ENCODE peak calls at places on chromosome 22, in nine cellular contexts. One of them, this sample, is unnamed.

GRCh38 chr22:32515074-32515473 is 40.5 kb downstream of the FBXO7 start:
- DNase-seq in neural progenitor cell: no peak
- DNase-seq in lower lobe of right lung: no peak
- DNase-seq in cardiac muscle cell: no peak
- DNase-seq in CD4-positive, CD25-positive, alpha-beta regulatory T cell: no peak
- DNase-seq in AG04450: no peak
- DNase-seq in esophagus squamous epithelium: no peak
- DNase-seq in uterus: no peak
- DNase-seq in mucosa of descending colon: no peak
- DNase-seq in this sample: no peak

GRCh38 chr22:27492566-27493201 is 308.9 kb downstream of the MN1 start:
- DNase-seq in neural progenitor cell: no peak
- DNase-seq in mucosa of descending colon: no peak
- DNase-seq in AG04450: no peak
- DNase-seq in CD4-positive, CD25-positive, alpha-beta regulatory T cell: no peak
- DNase-seq in lower lobe of right lung: no peak
- DNase-seq in cardiac muscle cell: no peak
- DNase-seq in uterus: no peak
- DNase-seq in esophagus squamous epithelium: no peak
- DNase-seq in this sample: no peak

GRCh38 chr22:31732089-31732829 is 17.7 kb downstream of the PRR14L start:
- DNase-seq in CD4-positive, CD25-positive, alpha-beta regulatory T cell: no peak
- DNase-seq in mucosa of descending colon: no peak
- DNase-seq in AG04450: no peak
- DNase-seq in cardiac muscle cell: no peak
- DNase-seq in neural progenitor cell: no peak
- DNase-seq in esophagus squamous epithelium: no peak
- DNase-seq in uterus: no peak
- DNase-seq in lower lobe of right lung: no peak
- DNase-seq in this sample: no peak

GRCh38 chr22:31953251-31953650 is 8.9 kb downstream of the YWHAH start:
- DNase-seq in neural progenitor cell: no peak
- DNase-seq in AG04450: no peak
- DNase-seq in cardiac muscle cell: no peak
- DNase-seq in lower lobe of right lung: no peak
- DNase-seq in uterus: no peak
- DNase-seq in esophagus squamous epithelium: no peak
- DNase-seq in CD4-positive, CD25-positive, alpha-beta regulatory T cell: no peak
- DNase-seq in mucosa of descending colon: no peak
- DNase-seq in this sample: no peak

GRCh38 chr22:48871176-48871840 is 956.4 kb downstream of the BRD1 start:
- DNase-seq in uterus: no peak
- DNase-seq in cardiac muscle cell: no peak
- DNase-seq in neural progenitor cell: no peak
- DNase-seq in esophagus squamous epithelium: no peak
- DNase-seq in lower lobe of right lung: peak; percentile 18
- DNase-seq in mucosa of descending colon: peak; percentile 29
- DNase-seq in CD4-positive, CD25-positive, alpha-beta regulatory T cell: no peak
- DNase-seq in AG04450: no peak
- DNase-seq in this sample: no peak

GRCh38 chr22:43346521-43346929 is 3.4 kb upstream of the SCUBE1 start:
- DNase-seq in cardiac muscle cell: peak; percentile 73
- DNase-seq in lower lobe of right lung: peak; percentile 75
- DNase-seq in AG04450: no peak
- DNase-seq in CD4-positive, CD25-positive, alpha-beta regulatory T cell: peak; percentile 35
- DNase-seq in neural progenitor cell: peak; percentile 78
- DNase-seq in esophagus squamous epithelium: no peak
- DNase-seq in mucosa of descending colon: no peak
- DNase-seq in uterus: peak; percentile 51
- DNase-seq in this sample: peak; percentile 37

GRCh38 chr22:25067851-25068421 is 115.4 kb downstream of the KIAA1671 start:
- DNase-seq in cardiac muscle cell: no peak
- DNase-seq in uterus: no peak
- DNase-seq in neural progenitor cell: no peak
- DNase-seq in AG04450: no peak
- DNase-seq in esophagus squamous epithelium: no peak
- DNase-seq in CD4-positive, CD25-positive, alpha-beta regulatory T cell: peak; percentile 69
- DNase-seq in mucosa of descending colon: peak; percentile 81
- DNase-seq in lower lobe of right lung: peak; percentile 52
- DNase-seq in this sample: no peak

GRCh38 chr22:28710889-28711285 is 30.7 kb downstream of the CHEK2 start:
- DNase-seq in AG04450: no peak
- DNase-seq in CD4-positive, CD25-positive, alpha-beta regulatory T cell: no peak
- DNase-seq in uterus: no peak
- DNase-seq in esophagus squamous epithelium: no peak
- DNase-seq in cardiac muscle cell: no peak
- DNase-seq in lower lobe of right lung: no peak
- DNase-seq in neural progenitor cell: no peak
- DNase-seq in mucosa of descending colon: no peak
- DNase-seq in this sample: no peak

GRCh38 chr22:29871684-29872083 is 11.3 kb upstream of the MTMR3 start:
- DNase-seq in esophagus squamous epithelium: no peak
- DNase-seq in AG04450: no peak
- DNase-seq in cardiac muscle cell: no peak
- DNase-seq in neural progenitor cell: peak; percentile 46
- DNase-seq in CD4-positive, CD25-positive, alpha-beta regulatory T cell: no peak
- DNase-seq in lower lobe of right lung: no peak
- DNase-seq in uterus: peak; percentile 46
- DNase-seq in mucosa of descending colon: no peak
- DNase-seq in this sample: no peak

GRCh38 chr22:37623075-37624016 is 14.7 kb downstream of the GGA1 start:
- DNase-seq in lower lobe of right lung: peak; percentile 83
- DNase-seq in uterus: peak; percentile 70
- DNase-seq in CD4-positive, CD25-positive, alpha-beta regulatory T cell: peak; percentile 67
- DNase-seq in AG04450: no peak
- DNase-seq in cardiac muscle cell: peak; percentile 78
- DNase-seq in mucosa of descending colon: peak; percentile 80
- DNase-seq in neural progenitor cell: peak; percentile 86
- DNase-seq in esophagus squamous epithelium: no peak
- DNase-seq in this sample: peak; percentile 57

GRCh38 chr22:46454910-46455269 is 82.5 kb downstream of the CELSR1 start:
- DNase-seq in lower lobe of right lung: no peak
- DNase-seq in esophagus squamous epithelium: no peak
- DNase-seq in mucosa of descending colon: peak; percentile 15
- DNase-seq in CD4-positive, CD25-positive, alpha-beta regulatory T cell: no peak
- DNase-seq in neural progenitor cell: no peak
- DNase-seq in AG04450: no peak
- DNase-seq in cardiac muscle cell: no peak
- DNase-seq in uterus: no peak
- DNase-seq in this sample: peak; percentile 40

GRCh38 chr22:32206774-32207758 is 2.2 kb upstream of the RFPL2 start:
- DNase-seq in neural progenitor cell: peak; percentile 46
- DNase-seq in uterus: no peak
- DNase-seq in esophagus squamous epithelium: no peak
- DNase-seq in mucosa of descending colon: peak; percentile 54
- DNase-seq in CD4-positive, CD25-positive, alpha-beta regulatory T cell: no peak
- DNase-seq in AG04450: no peak
- DNase-seq in lower lobe of right lung: no peak
- DNase-seq in cardiac muscle cell: peak; percentile 25
- DNase-seq in this sample: peak; percentile 6

GRCh38 chr22:47822459-47822858 is 1060.0 kb downstream of the TBC1D22A start:
- DNase-seq in AG04450: no peak
- DNase-seq in lower lobe of right lung: no peak
- DNase-seq in mucosa of descending colon: no peak
- DNase-seq in neural progenitor cell: no peak
- DNase-seq in cardiac muscle cell: no peak
- DNase-seq in CD4-positive, CD25-positive, alpha-beta regulatory T cell: no peak
- DNase-seq in esophagus squamous epithelium: no peak
- DNase-seq in uterus: no peak
- DNase-seq in this sample: no peak

DNA sequence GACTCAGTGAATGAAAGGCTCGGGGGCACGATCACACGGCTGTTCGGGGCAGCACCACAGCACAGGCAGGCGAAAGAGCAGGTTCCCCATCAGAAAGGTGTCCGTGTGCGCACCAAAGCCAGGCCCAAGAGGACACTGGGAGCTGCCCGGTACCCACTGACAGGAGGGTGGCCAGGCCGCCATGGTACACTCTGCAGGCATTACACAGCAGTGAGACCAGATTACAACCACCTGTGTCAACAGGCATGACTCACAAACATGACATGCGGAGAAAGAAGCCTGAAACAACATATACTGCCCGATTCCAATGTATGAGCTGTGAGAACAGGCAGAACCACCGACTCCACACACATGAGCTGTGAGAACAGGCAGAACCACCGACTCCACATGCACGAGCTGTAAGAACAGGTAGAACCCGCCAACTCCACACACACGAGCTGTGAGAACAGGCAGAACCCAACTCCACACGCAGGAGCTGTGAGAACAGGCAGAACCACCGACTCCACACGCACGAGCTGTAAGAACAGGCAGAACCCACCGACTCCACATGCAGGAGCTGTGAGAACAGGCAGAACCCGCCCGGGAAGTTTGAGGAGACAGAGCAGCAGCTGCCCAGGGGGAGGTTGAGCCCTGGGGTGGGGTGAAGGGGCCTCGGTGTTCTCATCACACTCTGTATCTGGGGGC is 32.6 kb downstream of the KIAA0930 start:
- DNase-seq in neural progenitor cell: no peak
- DNase-seq in uterus: no peak
- DNase-seq in AG04450: peak; percentile 76
- DNase-seq in cardiac muscle cell: no peak
- DNase-seq in esophagus squamous epithelium: no peak
- DNase-seq in CD4-positive, CD25-positive, alpha-beta regulatory T cell: no peak
- DNase-seq in lower lobe of right lung: no peak
- DNase-seq in mucosa of descending colon: no peak
- DNase-seq in this sample: no peak
- H3K4me3 ChIP-seq in neural progenitor cell: no peak overlapping the region
- H3K4me3 ChIP-seq in uterus: no peak overlapping the region
- H3K4me3 ChIP-seq in AG04450: no peak overlapping the region
- H3K4me3 ChIP-seq in cardiac muscle cell: no peak overlapping the region
- H3K4me3 ChIP-seq in esophagus squamous epithelium: no peak overlapping the region
- H3K4me3 ChIP-seq in CD4-positive, CD25-positive, alpha-beta regulatory T cell: no peak overlapping the region
- H3K4me3 ChIP-seq in lower lobe of right lung: no peak overlapping the region
- H3K4me3 ChIP-seq in mucosa of descending colon: no peak overlapping the region
- H3K4me3 ChIP-seq in this sample: no peak overlapping the region

GRCh38 chr22:39279170-39279850 is 34.5 kb upstream of the PDGFB start:
- DNase-seq in AG04450: no peak
- DNase-seq in uterus: no peak
- DNase-seq in mucosa of descending colon: no peak
- DNase-seq in CD4-positive, CD25-positive, alpha-beta regulatory T cell: no peak
- DNase-seq in neural progenitor cell: no peak
- DNase-seq in cardiac muscle cell: no peak
- DNase-seq in lower lobe of right lung: no peak
- DNase-seq in esophagus squamous epithelium: no peak
- DNase-seq in this sample: no peak

GRCh38 chr22:39275814-39276443 is 31.1 kb upstream of the PDGFB start:
- DNase-seq in cardiac muscle cell: no peak
- DNase-seq in uterus: no peak
- DNase-seq in lower lobe of right lung: no peak
- DNase-seq in neural progenitor cell: no peak
- DNase-seq in AG04450: no peak
- DNase-seq in esophagus squamous epithelium: no peak
- DNase-seq in mucosa of descending colon: no peak
- DNase-seq in CD4-positive, CD25-positive, alpha-beta regulatory T cell: no peak
- DNase-seq in this sample: no peak

GRCh38 chr22:39276461-39277134 is 31.8 kb upstream of the PDGFB start:
- DNase-seq in uterus: no peak
- DNase-seq in neural progenitor cell: no peak
- DNase-seq in AG04450: no peak
- DNase-seq in CD4-positive, CD25-positive, alpha-beta regulatory T cell: no peak
- DNase-seq in mucosa of descending colon: no peak
- DNase-seq in esophagus squamous epithelium: no peak
- DNase-seq in cardiac muscle cell: no peak
- DNase-seq in lower lobe of right lung: no peak
- DNase-seq in this sample: no peak

GRCh38 chr22:39278040-39278439 is 33.3 kb upstream of the PDGFB start:
- DNase-seq in CD4-positive, CD25-positive, alpha-beta regulatory T cell: no peak
- DNase-seq in uterus: no peak
- DNase-seq in neural progenitor cell: no peak
- DNase-seq in lower lobe of right lung: no peak
- DNase-seq in AG04450: no peak
- DNase-seq in cardiac muscle cell: no peak
- DNase-seq in mucosa of descending colon: no peak
- DNase-seq in esophagus squamous epithelium: no peak
- DNase-seq in this sample: no peak

DNA sequence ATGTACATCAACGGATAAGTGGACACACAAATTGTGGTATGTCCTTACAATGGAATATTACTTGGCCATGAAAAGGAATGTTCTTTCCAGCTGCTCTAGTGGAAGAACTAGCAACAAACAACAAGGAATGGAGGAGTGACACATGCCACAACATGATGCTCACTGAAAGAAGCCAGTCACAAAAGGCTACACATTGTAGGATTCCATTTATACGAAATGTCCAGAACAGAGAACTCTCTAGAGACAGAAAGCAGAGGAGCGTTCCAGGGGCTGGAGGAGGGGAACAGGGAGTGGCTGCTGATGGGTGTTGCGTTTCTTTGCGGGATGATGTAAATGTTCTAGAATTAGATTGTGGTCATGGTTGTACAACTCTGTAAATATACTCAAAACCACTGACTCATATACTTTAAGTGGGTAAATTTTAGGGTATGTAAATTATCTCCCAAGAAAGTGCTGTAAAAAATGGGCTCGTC is 32.4 kb upstream of the PDGFB start:
- DNase-seq in lower lobe of right lung: no peak
- DNase-seq in cardiac muscle cell: no peak
- DNase-seq in uterus: no peak
- DNase-seq in neural progenitor cell: no peak
- DNase-seq in esophagus squamous epithelium: no peak
- DNase-seq in CD4-positive, CD25-positive, alpha-beta regulatory T cell: no peak
- DNase-seq in AG04450: peak; percentile 74
- DNase-seq in mucosa of descending colon: no peak
- DNase-seq in this sample: no peak
- H3K4me3 ChIP-seq in lower lobe of right lung: no peak overlapping the region
- H3K4me3 ChIP-seq in cardiac muscle cell: no peak overlapping the region
- H3K4me3 ChIP-seq in uterus: no peak overlapping the region
- H3K4me3 ChIP-seq in neural progenitor cell: no peak overlapping the region
- H3K4me3 ChIP-seq in esophagus squamous epithelium: no peak overlapping the region
- H3K4me3 ChIP-seq in CD4-positive, CD25-positive, alpha-beta regulatory T cell: no peak overlapping the region
- H3K4me3 ChIP-seq in AG04450: no peak overlapping the region
- H3K4me3 ChIP-seq in mucosa of descending colon: no peak overlapping the region
- H3K4me3 ChIP-seq in this sample: no peak overlapping the region

GRCh38 chr22:50114221-50114981 is 24.6 kb downstream of the MOV10L1 start:
- DNase-seq in esophagus squamous epithelium: no peak
- DNase-seq in neural progenitor cell: peak; percentile 21
- DNase-seq in lower lobe of right lung: peak; percentile 78
- DNase-seq in mucosa of descending colon: no peak
- DNase-seq in AG04450: peak; percentile 39
- DNase-seq in uterus: no peak
- DNase-seq in CD4-positive, CD25-positive, alpha-beta regulatory T cell: no peak
- DNase-seq in cardiac muscle cell: peak; percentile 31
- DNase-seq in this sample: no peak
- H3K4me3 ChIP-seq in esophagus squamous epithelium: peak overlapping the region; percentile 7
- H3K4me3 ChIP-seq in neural progenitor cell: no peak overlapping the region
- H3K4me3 ChIP-seq in lower lobe of right lung: peak overlapping the region; percentile 19
- H3K4me3 ChIP-seq in mucosa of descending colon: no peak overlapping the region
- H3K4me3 ChIP-seq in AG04450: peak overlapping the region; percentile 63
- H3K4me3 ChIP-seq in uterus: peak overlapping the region; percentile 27
- H3K4me3 ChIP-seq in CD4-positive, CD25-positive, alpha-beta regulatory T cell: no peak overlapping the region
- H3K4me3 ChIP-seq in cardiac muscle cell: no peak overlapping the region
- H3K4me3 ChIP-seq in this sample: no peak overlapping the region

DNA sequence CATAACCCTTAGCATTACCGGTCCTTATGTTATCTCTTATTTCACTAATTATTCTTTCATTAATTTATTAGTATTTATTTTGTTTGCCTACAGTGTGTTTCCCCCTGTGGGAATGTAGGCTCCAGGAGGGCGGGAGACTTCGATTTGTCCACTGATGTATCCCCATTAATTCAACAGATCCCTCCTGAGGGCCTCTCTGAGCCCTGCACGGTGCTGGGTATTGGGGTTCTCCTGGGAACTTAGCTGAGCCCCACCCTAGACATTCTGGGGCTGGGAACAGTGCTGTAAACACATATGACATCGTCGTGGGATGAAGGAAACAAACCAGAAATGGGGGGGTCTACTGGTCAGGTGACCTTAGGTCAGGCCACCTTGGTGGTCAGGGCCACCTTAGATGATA is 798 bp downstream of the PHETA2 start:
- DNase-seq in AG04450: no peak
- DNase-seq in lower lobe of right lung: no peak
- DNase-seq in esophagus squamous epithelium: no peak
- DNase-seq in uterus: no peak
- DNase-seq in cardiac muscle cell: no peak
- DNase-seq in CD4-positive, CD25-positive, alpha-beta regulatory T cell: no peak
- DNase-seq in mucosa of descending colon: no peak
- DNase-seq in neural progenitor cell: no peak
- DNase-seq in this sample: no peak
- H3K4me3 ChIP-seq in AG04450: peak overlapping the region; percentile 68
- H3K4me3 ChIP-seq in lower lobe of right lung: peak overlapping the region; percentile 73
- H3K4me3 ChIP-seq in esophagus squamous epithelium: peak overlapping the region; percentile 89
- H3K4me3 ChIP-seq in uterus: peak overlapping the region; percentile 49
- H3K4me3 ChIP-seq in cardiac muscle cell: no peak overlapping the region
- H3K4me3 ChIP-seq in CD4-positive, CD25-positive, alpha-beta regulatory T cell: peak overlapping the region; percentile 15
- H3K4me3 ChIP-seq in mucosa of descending colon: no peak overlapping the region
- H3K4me3 ChIP-seq in neural progenitor cell: no peak overlapping the region
- H3K4me3 ChIP-seq in this sample: no peak overlapping the region